ENCODE peak calls at places on chromosomes 1 and 21, in four cellular contexts. R is hippocampal formation, H is left colon, X is GDM1. A is an unnamed sample.

GRCh38 chr1:243748706-243749283 is 101.2 kb downstream of the AKT3 start:
- DNase-seq in R (peak), X (peak), H (no peak), A (peak)

GRCh38 chr1:168613689-168614655 is 37.6 kb downstream of the XCL1 start:
- DNase-seq in H (no peak), R (no peak), X (no peak), A (no peak)

GRCh38 chr1:58727363-58727762 is 27.5 kb upstream of the MYSM1 start:
- DNase-seq in R (no peak), H (no peak), X (no peak), A (no peak)

GRCh38 chr21:29942033-29942432 is 2.2 kb upstream of the GRIK1 start:
- DNase-seq in X (no peak), H (no peak), R (no peak), A (no peak)

GRCh38 chr1:110634455-110635281 is 28.5 kb upstream of the KCNA2 start:
- DNase-seq in X (no peak), H (peak), R (no peak), A (no peak)

GRCh38 chr1:29084196-29084521 is 39.5 kb downstream of the TMEM200B start:
- DNase-seq in H (no peak), X (no peak), R (no peak), A (no peak)

GRCh38 chr1:115647000-115647399 is 5.2 kb downstream of the VANGL1 start:
- DNase-seq in R (no peak), H (no peak), X (no peak), A (no peak)

GRCh38 chr1:231408528-231409094 is 13.5 kb downstream of the EGLN1 start:
- DNase-seq in H (no peak), X (no peak), R (no peak), A (no peak)

GRCh38 chr21:42630626-42631025 is 22.8 kb upstream of the PDE9A start:
- DNase-seq in X (no peak), H (no peak), R (no peak), A (no peak)

GRCh38 chr1:16607433-16607851 is 5.9 kb downstream of the NBPF1 start:
- DNase-seq in X (no peak), H (no peak), R (no peak), A (no peak)

GRCh38 chr1:160544647-160545046 is 21.6 kb upstream of the SLAMF6 start:
- DNase-seq in R (no peak), X (no peak), H (no peak), A (no peak)

GRCh38 chr1:61223140-61223539 is 140.8 kb downstream of the NFIA start:
- DNase-seq in R (no peak), X (no peak), H (no peak), A (no peak)

GRCh38 chr21:36994501-36995189 is 11.9 kb upstream of the RIPPLY3 start:
- DNase-seq in R (no peak), H (no peak), X (no peak), A (no peak)

GRCh38 chr21:39048064-39048463 is 135.2 kb downstream of the PSMG1 start:
- DNase-seq in X (no peak), R (no peak), H (peak), A (no peak)